ENCODE peak calls at places on chromosome 1, in six cellular contexts. T, S, X, G, M and W are unnamed samples.

GRCh38 chr1:90761781-90762589 is 44.9 kb upstream of the BARHL2 start:
- ATAC-seq in T (no peak), S (no peak), X (no peak), G (no peak), M (peak), W (no peak)

GRCh38 chr1:221451741-221452140 is 290.1 kb downstream of the DUSP10 start:
- ATAC-seq in T (no peak), S (no peak), X (no peak), G (no peak), M (no peak), W (no peak)

GRCh38 chr1:232868793-232869491 is 63.7 kb downstream of the MAP10 start:
- ATAC-seq in T (peak), S (no peak), X (no peak), G (no peak), M (peak), W (no peak)

GRCh38 chr1:216045400-216045799 is 377.8 kb downstream of the USH2A start:
- ATAC-seq in T (no peak), S (no peak), X (no peak), G (no peak), M (peak), W (no peak)

GRCh38 chr1:231487019-231487418 is 41.5 kb upstream of the TSNAX start:
- ATAC-seq in T (no peak), S (no peak), X (no peak), G (no peak), M (peak), W (no peak)

GRCh38 chr1:204319462-204319861 is 40.3 kb downstream of the PLEKHA6 start:
- ATAC-seq in T (no peak), S (no peak), X (no peak), G (no peak), M (peak), W (no peak)

GRCh38 chr1:17134724-17135123 is 15.5 kb upstream of the PADI2 start:
- ATAC-seq in T (no peak), S (no peak), X (no peak), G (no peak), M (no peak), W (no peak)

GRCh38 chr1:6157528-6158174 is 22.5 kb downstream of the CHD5 start:
- ATAC-seq in T (no peak), S (peak), X (no peak), G (no peak), M (peak), W (peak)

GRCh38 chr1:87840772-87841171 is 512.1 kb downstream of the LMO4 start:
- ATAC-seq in T (no peak), S (no peak), X (no peak), G (no peak), M (no peak), W (no peak)

GRCh38 chr1:15760520-15761211 is 2.1 kb downstream of the FBLIM1 start:
- ATAC-seq in T (no peak), S (no peak), X (no peak), G (peak), M (peak), W (no peak)

GRCh38 chr1:221161571-221162041 is 282.4 kb downstream of the HLX start:
- ATAC-seq in T (no peak), S (no peak), X (peak), G (peak), M (no peak), W (no peak)